ENCODE peak calls at places on chromosomes 4 and X, in six cellular contexts. B is AG08395; Y is kidney epithelial cell; J is stimulated activated CD8-positive, alpha-beta memory T cell treated with anti-CD3 and anti-CD28 coated beads, Interleukin-7, amount 100 ng/mL, for 24 hours; H is HuH-7; F is WERI-Rb-1. Z is an unnamed sample.
A peak's percentile ranks its signal among the peaks of the same experiment; 100 is the strongest.

GRCh38 chr4:55491486-55491885 is 55.2 kb downstream of the CLOCK start:
- DNase-seq in B (peak; percentile 38), Y (no peak), J (no peak), H (no peak), F (no peak), Z (no peak)

GRCh38 chr4:10461850-10462400 is 4.7 kb upstream of the ZNF518B start:
- DNase-seq in B (no peak), Y (no peak), J (no peak), H (no peak), F (no peak), Z (no peak)

GRCh38 chrX:136397001-136397400 is 90.7 kb upstream of the BRS3 start:
- DNase-seq in B (no peak), Y (no peak), J (no peak), H (no peak), F (no peak), Z (no peak)

GRCh38 chr4:109009909-109010308 is 247.1 kb upstream of the ETNPPL start:
- DNase-seq in B (no peak), Y (no peak), J (no peak), H (no peak), F (peak; percentile 43), Z (no peak)

GRCh38 chr4:72319596-72319995 is 249.4 kb downstream of the ADAMTS3 start:
- DNase-seq in B (peak; percentile 66), Y (peak; percentile 83), J (no peak), H (no peak), F (no peak), Z (no peak)

GRCh38 chr4:7904108-7904516 is 35.5 kb downstream of the AFAP1 start:
- DNase-seq in B (peak; percentile 71), Y (no peak), J (no peak), H (no peak), F (no peak), Z (no peak)

GRCh38 chrX:112048707-112049106 is 33.9 kb downstream of the TRPC5 start:
- DNase-seq in B (no peak), Y (no peak), J (no peak), H (no peak), F (no peak), Z (no peak)

GRCh38 chrX:13369541-13370140 is 49.8 kb upstream of the ATXN3L start:
- DNase-seq in B (no peak), Y (no peak), J (no peak), H (no peak), F (no peak), Z (no peak)

GRCh38 chr4:6046526-6047129 is 28.4 kb upstream of the C4orf50 start:
- DNase-seq in B (no peak), Y (no peak), J (no peak), H (no peak), F (no peak), Z (no peak)

GRCh38 chr4:149781150-149781549 is 34.5 kb downstream of the IQCM start:
- DNase-seq in B (no peak), Y (no peak), J (no peak), H (no peak), F (no peak), Z (no peak)

GRCh38 chr4:170259631-170260153 is 169.9 kb upstream of the AADAT start:
- DNase-seq in B (peak; percentile 58), Y (peak; percentile 70), J (no peak), H (peak; percentile 59), F (peak; percentile 95), Z (peak; percentile 74)

Z was measured in HEK293T.